ENCODE peak calls at places on chromosomes 13 and 19, in eight cellular contexts. Y is bronchial epithelial cell, Z is A549, T is nephron progenitor cell, L is pancreas, M is tibial artery, V is AG09319, U is epithelial cell of esophagus. I is an unnamed sample.

GRCh38 chr13:72139192-72139591 is 272.2 kb upstream of the DACH1 start:
- DNase-seq in L (no peak), U (no peak), T (no peak), Z (no peak), Y (no peak), M (no peak), V (no peak), I (no peak)

GRCh38 chr13:23859904-23860303 is 29.3 kb downstream of the MIPEP start:
- DNase-seq in U (no peak), L (no peak), T (no peak), Z (no peak), V (no peak), M (no peak), Y (no peak), I (no peak)

GRCh38 chr19:12611361-12611699 is 610 bp downstream of the ZNF791 start:
- DNase-seq in Z (peak; percentile 60), Y (peak; percentile 50), L (peak; percentile 71), U (peak; percentile 86), V (peak; percentile 54), M (peak; percentile 77), T (peak; percentile 64), I (no peak)

GRCh38 chr13:28100149-28101121 is at the start of gene FLT3:
- DNase-seq in Y (no peak), T (peak; percentile 75), Z (peak; percentile 10), M (no peak), U (peak; percentile 46), V (no peak), L (peak; percentile 53), I (peak; percentile 56)

GRCh38 chr13:77896536-77896935 is 22.1 kb downstream of the EDNRB start:
- DNase-seq in V (no peak), U (no peak), M (no peak), Z (no peak), T (no peak), L (no peak), Y (no peak), I (no peak)

GRCh38 chr13:74325106-74325505 is 190.9 kb upstream of the KLF12 start:
- DNase-seq in T (no peak), M (no peak), V (peak; percentile 19), Y (peak; percentile 30), U (peak; percentile 45), L (no peak), Z (no peak), I (no peak)

GRCh38 chr13:110644892-110645521 is 29.7 kb downstream of the NAXD start:
- DNase-seq in V (peak; percentile 7), M (peak; percentile 47), Z (no peak), T (peak; percentile 71), U (peak; percentile 62), L (peak; percentile 46), Y (peak; percentile 50), I (peak; percentile 73)

GRCh38 chr13:37134411-37135041 is 29.1 kb upstream of the CSNK1A1L start:
- DNase-seq in L (no peak), V (no peak), M (no peak), T (peak; percentile 13), Z (no peak), Y (no peak), U (no peak), I (no peak)

GRCh38 chr19:678791-679388 is 2.7 kb downstream of the FSTL3 start:
- DNase-seq in U (no peak), V (no peak), Y (no peak), L (no peak), M (peak; percentile 19), T (no peak), Z (no peak), I (no peak)

GRCh38 chr13:104740616-104741222 is 1674.5 kb upstream of the SLC10A2 start:
- DNase-seq in L (no peak), V (no peak), Z (no peak), Y (no peak), M (no peak), U (no peak), T (no peak), I (no peak)

GRCh38 chr13:23504188-23504587 is 66.0 kb upstream of the TNFRSF19 start:
- DNase-seq in V (no peak), T (no peak), Y (no peak), U (no peak), M (no peak), Z (no peak), L (no peak), I (no peak)

GRCh38 chr19:3655402-3656072 is 28.9 kb upstream of the CACTIN start:
- DNase-seq in U (peak; percentile 83), Z (no peak), M (no peak), V (peak; percentile 52), L (no peak), Y (peak; percentile 53), T (no peak), I (no peak)

GRCh38 chr19:19260417-19260816 is 12.7 kb downstream of the TM6SF2 start:
- DNase-seq in M (no peak), Y (no peak), T (no peak), U (no peak), L (no peak), Z (no peak), V (no peak), I (no peak)

GRCh38 chr19:5563941-5564612 is 3.7 kb downstream of the TINCR start:
- DNase-seq in M (no peak), Y (peak; percentile 66), V (no peak), U (peak; percentile 87), T (no peak), Z (peak; percentile 58), L (no peak), I (no peak)

GRCh38 chr19:11405846-11406643 is 13.1 kb downstream of the RGL3 start:
- DNase-seq in Z (no peak), Y (no peak), L (no peak), T (peak; percentile 61), U (no peak), V (no peak), M (no peak), I (peak; percentile 70)

GRCh38 chr13:110214637-110215036 is 92.3 kb downstream of the COL4A1 start:
- DNase-seq in T (no peak), V (no peak), U (no peak), Y (no peak), L (no peak), M (no peak), Z (no peak), I (no peak)

GRCh38 chr13:76991432-76991795 is 467 bp upstream of the CLN5 start:
- DNase-seq in M (no peak), V (no peak), T (no peak), U (peak; percentile 4), Y (peak; percentile 7), Z (no peak), L (no peak), I (peak; percentile 92)

GRCh38 chr13:34657716-34658115 is 284.4 kb upstream of the NBEA start:
- DNase-seq in T (no peak), Y (peak; percentile 87), U (peak; percentile 72), L (no peak), Z (peak; percentile 7), M (no peak), V (no peak), I (no peak)

GRCh38 chr19:13022859-13023636 is 27.8 kb downstream of the NFIX start:
- DNase-seq in T (no peak), Y (peak; percentile 87), L (peak; percentile 66), M (peak; percentile 90), Z (peak; percentile 25), V (peak; percentile 97), U (peak; percentile 85), I (peak; percentile 29)

DNA sequence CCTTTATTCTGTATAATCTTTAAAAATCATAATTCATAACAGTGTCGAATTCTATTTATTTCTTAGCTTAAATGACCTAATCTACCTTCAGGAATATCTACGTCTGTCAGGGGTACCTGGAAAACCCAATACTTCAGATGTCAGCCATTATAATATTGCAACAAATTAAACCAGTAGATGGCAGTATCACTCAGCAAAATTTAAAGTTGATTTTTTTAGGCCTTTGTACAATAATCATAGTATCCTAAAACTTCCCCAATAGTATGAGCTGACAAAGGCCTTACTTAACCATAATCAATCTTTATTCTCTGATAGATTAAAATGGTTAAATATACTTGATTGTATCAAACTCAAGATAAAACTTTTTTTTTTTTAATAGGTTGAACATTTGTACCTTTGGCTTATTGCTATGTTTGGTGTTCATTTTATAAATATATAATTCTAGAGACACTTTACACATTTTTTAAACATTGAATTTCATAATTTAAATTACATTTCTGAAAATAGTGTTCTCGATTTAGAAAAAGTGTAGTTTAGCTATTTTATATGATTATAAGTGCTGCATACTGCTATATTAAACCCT is 830.2 kb upstream of the SPRY2 start:
- DNase-seq in L (no peak), T (no peak), Y (peak; percentile 35), U (peak; percentile 28), Z (no peak), M (no peak), V (no peak), I (no peak)
- TF ChIP-seq CTCF in L (peak; percentile 50), T (peak; percentile 69), Y (peak; percentile 23), U (peak; percentile 47), Z (peak; percentile 49), M (peak; percentile 14), V (peak; percentile 31), I (peak; percentile 60)

DNA sequence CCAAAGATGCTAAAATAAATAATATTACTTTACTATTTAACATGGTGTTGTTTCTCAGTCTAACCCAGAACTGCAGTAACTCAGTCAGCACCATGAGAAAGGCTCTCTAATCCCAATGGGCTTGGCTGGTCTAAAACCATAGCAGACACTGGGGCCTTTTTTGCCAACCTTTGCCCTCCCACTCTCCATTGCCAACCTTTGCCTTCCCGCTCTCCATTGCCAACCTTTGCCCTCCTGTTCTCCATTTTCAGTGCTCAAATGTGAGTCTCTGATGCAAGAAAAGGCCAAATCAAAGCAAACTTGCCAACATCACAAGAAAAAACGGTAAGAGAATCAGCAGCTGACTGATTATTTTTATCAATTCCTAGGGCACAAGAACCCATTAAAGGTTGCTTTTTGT is 1681.2 kb downstream of the SLITRK5 start:
- DNase-seq in Y (no peak), V (no peak), T (no peak), Z (no peak), U (no peak), M (no peak), L (no peak), I (no peak)
- TF ChIP-seq CTCF in Y (no peak), V (no peak), T (no peak), Z (no peak), U (no peak), M (no peak), L (no peak), I (no peak)

DNA sequence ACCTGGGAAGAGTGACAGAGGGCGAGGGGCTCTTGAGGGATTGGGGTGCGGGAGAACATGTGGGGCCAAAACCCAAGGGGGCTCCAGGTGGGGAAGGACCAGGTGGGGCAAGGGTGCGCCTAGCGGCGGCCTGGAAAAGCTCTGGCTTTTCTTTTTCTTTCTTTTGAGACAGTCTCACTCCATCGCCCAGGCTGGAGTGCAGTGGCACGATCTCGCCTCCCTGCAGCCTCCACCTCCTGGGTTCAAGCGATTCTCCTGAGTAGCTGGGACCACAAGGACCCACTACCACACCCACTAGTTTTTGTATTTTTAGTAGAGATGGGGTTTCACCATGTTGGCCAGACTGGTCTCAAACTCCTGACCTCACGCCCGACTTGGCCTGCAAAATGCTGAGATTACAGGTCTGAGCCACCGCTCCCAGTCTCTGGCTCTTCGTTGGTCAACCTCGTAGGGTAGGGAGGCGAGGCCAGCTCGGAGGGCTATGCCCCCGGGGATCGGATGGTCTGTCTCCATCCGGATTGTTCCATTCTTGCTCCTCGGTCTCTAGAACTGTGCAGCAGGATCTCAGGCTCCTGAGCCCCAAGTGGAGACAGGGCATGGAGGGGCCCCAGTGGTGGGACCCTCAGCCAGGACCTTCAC is 3.7 kb downstream of the GADD45B start:
- DNase-seq in V (no peak), Y (no peak), U (no peak), Z (no peak), T (no peak), L (no peak), M (no peak), I (peak; percentile 52)
- TF ChIP-seq CTCF in V (no peak), Y (peak; percentile 55), U (peak; percentile 54), Z (no peak), T (peak; percentile 18), L (no peak), M (no peak), I (peak; percentile 28)

GRCh38 chr13:101149735-101150380 is 266.4 kb downstream of the NALCN start:
- DNase-seq in Z (peak; percentile 3), L (no peak), Y (peak; percentile 16), U (peak; percentile 17), T (peak; percentile 42), V (peak; percentile 11), M (no peak), I (peak; percentile 8)
- TF ChIP-seq CTCF in Z (peak; percentile 47), L (no peak), Y (peak; percentile 35), U (peak; percentile 27), T (peak; percentile 38), V (peak; percentile 43), M (no peak), I (no peak)